ENCODE peak calls at places on chromosome 13, in six cellular contexts. E is H1; B is H9; C is stimulated activated naive B cell treated with anti-CD40 and anti-IgM and Interleukin-4, amounts not matched to agents 10 μg/mL and 1 μg/mL and 100 μg/mL, for 72 hours; R is thoracic aorta; N is colonic mucosa. X is an unnamed sample.

GRCh38 chr13:99360696-99361095 is 53.5 kb upstream of the GPR183 start:
- DNase-seq in E (peak), B (no peak), C (no peak), R (no peak), N (no peak), X (no peak)

GRCh38 chr13:33322474-33322827 is 36.9 kb upstream of the STARD13 start:
- DNase-seq in E (no peak), B (no peak), C (no peak), R (no peak), N (no peak), X (no peak)

GRCh38 chr13:92676246-92676645 is 550.4 kb upstream of the GPC6 start:
- DNase-seq in E (no peak), B (no peak), C (no peak), R (no peak), N (no peak), X (no peak)

GRCh38 chr13:50509771-50510441 is 333.6 kb downstream of the DLEU7 start:
- DNase-seq in E (no peak), B (no peak), C (no peak), R (no peak), N (no peak), X (no peak)

GRCh38 chr13:28499579-28499978 is 4.7 kb upstream of the FLT1 start:
- DNase-seq in E (no peak), B (no peak), C (no peak), R (no peak), N (no peak), X (no peak)

GRCh38 chr13:25171517-25172302 is at the start of gene AMER2:
- DNase-seq in E (peak), B (no peak), C (no peak), R (no peak), N (no peak), X (no peak)

GRCh38 chr13:40341086-40341471 is 325.4 kb downstream of the FOXO1 start:
- DNase-seq in E (no peak), B (no peak), C (no peak), R (no peak), N (no peak), X (no peak)

GRCh38 chr13:112510002-112510780 is 77.8 kb downstream of the TUBGCP3 start:
- DNase-seq in E (peak), B (peak), C (no peak), R (no peak), N (no peak), X (no peak)

GRCh38 chr13:111130111-111130508 is 15.0 kb downstream of the ARHGEF7 start:
- DNase-seq in E (no peak), B (no peak), C (no peak), R (no peak), N (no peak), X (no peak)

GRCh38 chr13:35874704-35875103 is 256.5 kb downstream of the DCLK1 start:
- DNase-seq in E (no peak), B (no peak), C (no peak), R (no peak), N (no peak), X (no peak)

GRCh38 chr13:88303605-88304004 is 632.4 kb downstream of the SLITRK5 start:
- DNase-seq in E (no peak), B (no peak), C (no peak), R (no peak), N (no peak), X (no peak)

GRCh38 chr13:46341112-46341711 is 45.8 kb downstream of the RUBCNL start:
- DNase-seq in E (no peak), B (no peak), C (peak), R (no peak), N (no peak), X (peak)

GRCh38 chr13:77915676-77916075 is 3.0 kb downstream of the EDNRB start:
- DNase-seq in E (no peak), B (no peak), C (no peak), R (no peak), N (no peak), X (no peak)

GRCh38 chr13:46668906-46669525 is 116.0 kb downstream of the LRCH1 start:
- DNase-seq in E (no peak), B (no peak), C (no peak), R (no peak), N (no peak), X (no peak)

GRCh38 chr13:40503966-40504591 is 162.4 kb downstream of the FOXO1 start:
- DNase-seq in E (no peak), B (no peak), C (no peak), R (no peak), N (no peak), X (no peak)

GRCh38 chr13:113654175-113654560 is 3.8 kb downstream of the ATP4B start:
- DNase-seq in E (no peak), B (no peak), C (no peak), R (no peak), N (no peak), X (no peak)

GRCh38 chr13:23671902-23672301 is 101.7 kb downstream of the TNFRSF19 start:
- DNase-seq in E (no peak), B (no peak), C (no peak), R (no peak), N (no peak), X (no peak)

X was measured in GM12864.